ENCODE peak calls at places on chromosomes 13 and 19, in eight cellular contexts. One of them, this sample, is unnamed.

GRCh38 chr13:46663644-46664043 is 110.7 kb downstream of the LRCH1 start:
- DNase-seq in Peyer's patch: no peak
- DNase-seq in activated CD4-positive, alpha-beta T cell treated with anti-CD3 and anti-CD28 coated beads, Interleukin-2, amount 50 U/mL, for 48 hours: no peak
- DNase-seq in progenitor cell of endocrine pancreas: no peak
- DNase-seq in effector memory CD4-positive, alpha-beta T cell: no peak
- DNase-seq in AG09309: no peak
- DNase-seq in GF-D8: no peak
- DNase-seq in HCEC 1CT: no peak
- DNase-seq in this sample: no peak

GRCh38 chr19:19324059-19324755 is 3.6 kb downstream of the MAU2 start:
- DNase-seq in GF-D8: no peak
- DNase-seq in AG09309: no peak
- DNase-seq in progenitor cell of endocrine pancreas: no peak
- DNase-seq in effector memory CD4-positive, alpha-beta T cell: no peak
- DNase-seq in Peyer's patch: no peak
- DNase-seq in activated CD4-positive, alpha-beta T cell treated with anti-CD3 and anti-CD28 coated beads, Interleukin-2, amount 50 U/mL, for 48 hours: no peak
- DNase-seq in HCEC 1CT: no peak
- DNase-seq in this sample: no peak

GRCh38 chr19:55680339-55681130 is 5.5 kb downstream of the EPN1 start:
- DNase-seq in Peyer's patch: no peak
- DNase-seq in effector memory CD4-positive, alpha-beta T cell: no peak
- DNase-seq in progenitor cell of endocrine pancreas: no peak
- DNase-seq in GF-D8: no peak
- DNase-seq in HCEC 1CT: no peak
- DNase-seq in activated CD4-positive, alpha-beta T cell treated with anti-CD3 and anti-CD28 coated beads, Interleukin-2, amount 50 U/mL, for 48 hours: no peak
- DNase-seq in AG09309: no peak
- DNase-seq in this sample: no peak

GRCh38 chr13:111282425-111282824 is 38.0 kb upstream of the TEX29 start:
- DNase-seq in HCEC 1CT: no peak
- DNase-seq in effector memory CD4-positive, alpha-beta T cell: no peak
- DNase-seq in progenitor cell of endocrine pancreas: no peak
- DNase-seq in activated CD4-positive, alpha-beta T cell treated with anti-CD3 and anti-CD28 coated beads, Interleukin-2, amount 50 U/mL, for 48 hours: no peak
- DNase-seq in Peyer's patch: no peak
- DNase-seq in AG09309: no peak
- DNase-seq in GF-D8: no peak
- DNase-seq in this sample: no peak

GRCh38 chr13:86684402-86684801 is 885.2 kb upstream of the SLITRK6 start:
- DNase-seq in HCEC 1CT: no peak
- DNase-seq in Peyer's patch: no peak
- DNase-seq in activated CD4-positive, alpha-beta T cell treated with anti-CD3 and anti-CD28 coated beads, Interleukin-2, amount 50 U/mL, for 48 hours: no peak
- DNase-seq in AG09309: no peak
- DNase-seq in GF-D8: no peak
- DNase-seq in effector memory CD4-positive, alpha-beta T cell: no peak
- DNase-seq in progenitor cell of endocrine pancreas: no peak
- DNase-seq in this sample: no peak

GRCh38 chr19:40626918-40627317 is 25.7 kb downstream of the LTBP4 start:
- DNase-seq in GF-D8: no peak
- DNase-seq in progenitor cell of endocrine pancreas: no peak
- DNase-seq in activated CD4-positive, alpha-beta T cell treated with anti-CD3 and anti-CD28 coated beads, Interleukin-2, amount 50 U/mL, for 48 hours: no peak
- DNase-seq in AG09309: no peak
- DNase-seq in Peyer's patch: no peak
- DNase-seq in HCEC 1CT: no peak
- DNase-seq in effector memory CD4-positive, alpha-beta T cell: no peak
- DNase-seq in this sample: no peak

GRCh38 chr13:39245688-39246087 is 207.4 kb downstream of the NHLRC3 start:
- DNase-seq in Peyer's patch: no peak
- DNase-seq in GF-D8: no peak
- DNase-seq in AG09309: no peak
- DNase-seq in activated CD4-positive, alpha-beta T cell treated with anti-CD3 and anti-CD28 coated beads, Interleukin-2, amount 50 U/mL, for 48 hours: no peak
- DNase-seq in HCEC 1CT: no peak
- DNase-seq in progenitor cell of endocrine pancreas: no peak
- DNase-seq in effector memory CD4-positive, alpha-beta T cell: no peak
- DNase-seq in this sample: no peak

GRCh38 chr13:30002577-30002976 is 152.2 kb upstream of the UBL3 start:
- DNase-seq in activated CD4-positive, alpha-beta T cell treated with anti-CD3 and anti-CD28 coated beads, Interleukin-2, amount 50 U/mL, for 48 hours: no peak
- DNase-seq in HCEC 1CT: peak; percentile 93
- DNase-seq in Peyer's patch: no peak
- DNase-seq in effector memory CD4-positive, alpha-beta T cell: no peak
- DNase-seq in AG09309: peak; percentile 60
- DNase-seq in GF-D8: no peak
- DNase-seq in progenitor cell of endocrine pancreas: no peak
- DNase-seq in this sample: no peak

GRCh38 chr13:40920826-40921225 is 98.3 kb downstream of the ELF1 start:
- DNase-seq in activated CD4-positive, alpha-beta T cell treated with anti-CD3 and anti-CD28 coated beads, Interleukin-2, amount 50 U/mL, for 48 hours: no peak
- DNase-seq in HCEC 1CT: peak; percentile 63
- DNase-seq in Peyer's patch: no peak
- DNase-seq in progenitor cell of endocrine pancreas: no peak
- DNase-seq in GF-D8: no peak
- DNase-seq in effector memory CD4-positive, alpha-beta T cell: no peak
- DNase-seq in AG09309: no peak
- DNase-seq in this sample: no peak

GRCh38 chr13:45209229-45209628 is 8.4 kb upstream of the KCTD4 start:
- DNase-seq in GF-D8: no peak
- DNase-seq in AG09309: no peak
- DNase-seq in effector memory CD4-positive, alpha-beta T cell: no peak
- DNase-seq in progenitor cell of endocrine pancreas: no peak
- DNase-seq in Peyer's patch: no peak
- DNase-seq in activated CD4-positive, alpha-beta T cell treated with anti-CD3 and anti-CD28 coated beads, Interleukin-2, amount 50 U/mL, for 48 hours: no peak
- DNase-seq in HCEC 1CT: peak; percentile 42
- DNase-seq in this sample: peak; percentile 21

GRCh38 chr13:45206340-45206739 is 5.5 kb upstream of the KCTD4 start:
- DNase-seq in progenitor cell of endocrine pancreas: no peak
- DNase-seq in GF-D8: no peak
- DNase-seq in AG09309: peak; percentile 77
- DNase-seq in activated CD4-positive, alpha-beta T cell treated with anti-CD3 and anti-CD28 coated beads, Interleukin-2, amount 50 U/mL, for 48 hours: no peak
- DNase-seq in HCEC 1CT: peak; percentile 96
- DNase-seq in Peyer's patch: no peak
- DNase-seq in effector memory CD4-positive, alpha-beta T cell: no peak
- DNase-seq in this sample: no peak

GRCh38 chr19:55526216-55527196 is 10.4 kb downstream of the SBK2 start:
- DNase-seq in Peyer's patch: peak; percentile 82
- DNase-seq in progenitor cell of endocrine pancreas: no peak
- DNase-seq in activated CD4-positive, alpha-beta T cell treated with anti-CD3 and anti-CD28 coated beads, Interleukin-2, amount 50 U/mL, for 48 hours: no peak
- DNase-seq in GF-D8: peak; percentile 49
- DNase-seq in effector memory CD4-positive, alpha-beta T cell: no peak
- DNase-seq in HCEC 1CT: peak; percentile 22
- DNase-seq in AG09309: no peak
- DNase-seq in this sample: no peak

GRCh38 chr13:29849071-29849541 is 1.3 kb downstream of the UBL3 start:
- DNase-seq in activated CD4-positive, alpha-beta T cell treated with anti-CD3 and anti-CD28 coated beads, Interleukin-2, amount 50 U/mL, for 48 hours: peak; percentile 42
- DNase-seq in AG09309: no peak
- DNase-seq in GF-D8: peak; percentile 63
- DNase-seq in progenitor cell of endocrine pancreas: no peak
- DNase-seq in Peyer's patch: peak; percentile 54
- DNase-seq in HCEC 1CT: no peak
- DNase-seq in effector memory CD4-positive, alpha-beta T cell: peak; percentile 16
- DNase-seq in this sample: peak; percentile 50

GRCh38 chr19:18284710-18285430 is 3.4 kb upstream of the JUND start:
- DNase-seq in AG09309: no peak
- DNase-seq in progenitor cell of endocrine pancreas: no peak
- DNase-seq in effector memory CD4-positive, alpha-beta T cell: no peak
- DNase-seq in Peyer's patch: peak; percentile 66
- DNase-seq in activated CD4-positive, alpha-beta T cell treated with anti-CD3 and anti-CD28 coated beads, Interleukin-2, amount 50 U/mL, for 48 hours: peak; percentile 73
- DNase-seq in HCEC 1CT: no peak
- DNase-seq in GF-D8: no peak
- DNase-seq in this sample: no peak

GRCh38 chr13:46087481-46087880 is 17.4 kb downstream of the CPB2 start:
- DNase-seq in Peyer's patch: no peak
- DNase-seq in AG09309: no peak
- DNase-seq in activated CD4-positive, alpha-beta T cell treated with anti-CD3 and anti-CD28 coated beads, Interleukin-2, amount 50 U/mL, for 48 hours: no peak
- DNase-seq in progenitor cell of endocrine pancreas: no peak
- DNase-seq in GF-D8: no peak
- DNase-seq in effector memory CD4-positive, alpha-beta T cell: no peak
- DNase-seq in HCEC 1CT: no peak
- DNase-seq in this sample: no peak

GRCh38 chr13:26482451-26483197 is 74.9 kb upstream of the WASF3 start:
- DNase-seq in HCEC 1CT: peak; percentile 48
- DNase-seq in effector memory CD4-positive, alpha-beta T cell: peak; percentile 42
- DNase-seq in Peyer's patch: peak; percentile 43
- DNase-seq in AG09309: peak; percentile 13
- DNase-seq in progenitor cell of endocrine pancreas: peak; percentile 46
- DNase-seq in activated CD4-positive, alpha-beta T cell treated with anti-CD3 and anti-CD28 coated beads, Interleukin-2, amount 50 U/mL, for 48 hours: peak; percentile 69
- DNase-seq in GF-D8: peak; percentile 32
- DNase-seq in this sample: no peak

GRCh38 chr19:16886305-16886880 is 2.4 kb upstream of the F2RL3 start:
- DNase-seq in progenitor cell of endocrine pancreas: no peak
- DNase-seq in activated CD4-positive, alpha-beta T cell treated with anti-CD3 and anti-CD28 coated beads, Interleukin-2, amount 50 U/mL, for 48 hours: no peak
- DNase-seq in effector memory CD4-positive, alpha-beta T cell: no peak
- DNase-seq in HCEC 1CT: no peak
- DNase-seq in AG09309: no peak
- DNase-seq in Peyer's patch: no peak
- DNase-seq in GF-D8: no peak
- DNase-seq in this sample: no peak

GRCh38 chr19:10852098-10852800 is 4.0 kb downstream of the C19orf38 start:
- DNase-seq in AG09309: peak; percentile 16
- DNase-seq in HCEC 1CT: peak; percentile 82
- DNase-seq in Peyer's patch: no peak
- DNase-seq in GF-D8: no peak
- DNase-seq in effector memory CD4-positive, alpha-beta T cell: no peak
- DNase-seq in progenitor cell of endocrine pancreas: no peak
- DNase-seq in activated CD4-positive, alpha-beta T cell treated with anti-CD3 and anti-CD28 coated beads, Interleukin-2, amount 50 U/mL, for 48 hours: no peak
- DNase-seq in this sample: no peak

GRCh38 chr13:76516013-76516412 is 370.2 kb downstream of the KCTD12 start:
- DNase-seq in Peyer's patch: no peak
- DNase-seq in activated CD4-positive, alpha-beta T cell treated with anti-CD3 and anti-CD28 coated beads, Interleukin-2, amount 50 U/mL, for 48 hours: no peak
- DNase-seq in effector memory CD4-positive, alpha-beta T cell: no peak
- DNase-seq in progenitor cell of endocrine pancreas: no peak
- DNase-seq in HCEC 1CT: peak; percentile 95
- DNase-seq in GF-D8: no peak
- DNase-seq in AG09309: peak; percentile 35
- DNase-seq in this sample: no peak

GRCh38 chr13:25648996-25649633 is 277.3 kb downstream of the ATP8A2 start:
- DNase-seq in progenitor cell of endocrine pancreas: no peak
- DNase-seq in AG09309: no peak
- DNase-seq in activated CD4-positive, alpha-beta T cell treated with anti-CD3 and anti-CD28 coated beads, Interleukin-2, amount 50 U/mL, for 48 hours: no peak
- DNase-seq in GF-D8: no peak
- DNase-seq in effector memory CD4-positive, alpha-beta T cell: no peak
- DNase-seq in HCEC 1CT: no peak
- DNase-seq in Peyer's patch: no peak
- DNase-seq in this sample: no peak

GRCh38 chr19:15456871-15457700 is 7.3 kb downstream of the RASAL3 start:
- DNase-seq in effector memory CD4-positive, alpha-beta T cell: no peak
- DNase-seq in activated CD4-positive, alpha-beta T cell treated with anti-CD3 and anti-CD28 coated beads, Interleukin-2, amount 50 U/mL, for 48 hours: no peak
- DNase-seq in HCEC 1CT: no peak
- DNase-seq in progenitor cell of endocrine pancreas: no peak
- DNase-seq in GF-D8: no peak
- DNase-seq in AG09309: no peak
- DNase-seq in Peyer's patch: no peak
- DNase-seq in this sample: no peak

GRCh38 chr19:52923782-52924593 is 760 bp upstream of the ZNF888 start:
- DNase-seq in effector memory CD4-positive, alpha-beta T cell: no peak
- DNase-seq in activated CD4-positive, alpha-beta T cell treated with anti-CD3 and anti-CD28 coated beads, Interleukin-2, amount 50 U/mL, for 48 hours: no peak
- DNase-seq in AG09309: no peak
- DNase-seq in Peyer's patch: no peak
- DNase-seq in GF-D8: peak; percentile 67
- DNase-seq in HCEC 1CT: no peak
- DNase-seq in progenitor cell of endocrine pancreas: no peak
- DNase-seq in this sample: no peak

GRCh38 chr13:112444416-112445399 is 68.6 kb downstream of the SPACA7 start:
- DNase-seq in GF-D8: no peak
- DNase-seq in effector memory CD4-positive, alpha-beta T cell: no peak
- DNase-seq in Peyer's patch: no peak
- DNase-seq in progenitor cell of endocrine pancreas: no peak
- DNase-seq in activated CD4-positive, alpha-beta T cell treated with anti-CD3 and anti-CD28 coated beads, Interleukin-2, amount 50 U/mL, for 48 hours: no peak
- DNase-seq in AG09309: no peak
- DNase-seq in HCEC 1CT: no peak
- DNase-seq in this sample: no peak

GRCh38 chr19:32098953-32099352 is 246.5 kb upstream of the ZNF507 start:
- DNase-seq in activated CD4-positive, alpha-beta T cell treated with anti-CD3 and anti-CD28 coated beads, Interleukin-2, amount 50 U/mL, for 48 hours: no peak
- DNase-seq in HCEC 1CT: no peak
- DNase-seq in effector memory CD4-positive, alpha-beta T cell: no peak
- DNase-seq in GF-D8: no peak
- DNase-seq in Peyer's patch: no peak
- DNase-seq in AG09309: no peak
- DNase-seq in progenitor cell of endocrine pancreas: no peak
- DNase-seq in this sample: no peak

GRCh38 chr13:102839462-102839861 is 6.4 kb upstream of the ERCC5 start:
- DNase-seq in Peyer's patch: no peak
- DNase-seq in AG09309: peak; percentile 25
- DNase-seq in progenitor cell of endocrine pancreas: no peak
- DNase-seq in HCEC 1CT: peak; percentile 13
- DNase-seq in effector memory CD4-positive, alpha-beta T cell: no peak
- DNase-seq in activated CD4-positive, alpha-beta T cell treated with anti-CD3 and anti-CD28 coated beads, Interleukin-2, amount 50 U/mL, for 48 hours: no peak
- DNase-seq in GF-D8: no peak
- DNase-seq in this sample: no peak

GRCh38 chr13:99974939-99975561 is 3.5 kb upstream of the ZIC5 start:
- DNase-seq in effector memory CD4-positive, alpha-beta T cell: no peak
- DNase-seq in AG09309: no peak
- DNase-seq in Peyer's patch: no peak
- DNase-seq in progenitor cell of endocrine pancreas: no peak
- DNase-seq in HCEC 1CT: no peak
- DNase-seq in activated CD4-positive, alpha-beta T cell treated with anti-CD3 and anti-CD28 coated beads, Interleukin-2, amount 50 U/mL, for 48 hours: no peak
- DNase-seq in GF-D8: no peak
- DNase-seq in this sample: no peak

GRCh38 chr19:988510-988909 is 4.4 kb downstream of the WDR18 start:
- DNase-seq in GF-D8: no peak
- DNase-seq in AG09309: no peak
- DNase-seq in effector memory CD4-positive, alpha-beta T cell: no peak
- DNase-seq in HCEC 1CT: no peak
- DNase-seq in Peyer's patch: no peak
- DNase-seq in activated CD4-positive, alpha-beta T cell treated with anti-CD3 and anti-CD28 coated beads, Interleukin-2, amount 50 U/mL, for 48 hours: no peak
- DNase-seq in progenitor cell of endocrine pancreas: no peak
- DNase-seq in this sample: no peak

GRCh38 chr19:4913996-4914735 is 4.9 kb downstream of the UHRF1 start:
- DNase-seq in AG09309: no peak
- DNase-seq in GF-D8: no peak
- DNase-seq in HCEC 1CT: no peak
- DNase-seq in effector memory CD4-positive, alpha-beta T cell: peak; percentile 20
- DNase-seq in progenitor cell of endocrine pancreas: no peak
- DNase-seq in Peyer's patch: no peak
- DNase-seq in activated CD4-positive, alpha-beta T cell treated with anti-CD3 and anti-CD28 coated beads, Interleukin-2, amount 50 U/mL, for 48 hours: peak; percentile 56
- DNase-seq in this sample: no peak

GRCh38 chr19:18543814-18544475 is 572 bp upstream of the FKBP8 start:
- DNase-seq in GF-D8: peak; percentile 52
- DNase-seq in AG09309: no peak
- DNase-seq in effector memory CD4-positive, alpha-beta T cell: peak; percentile 69
- DNase-seq in Peyer's patch: peak; percentile 75
- DNase-seq in activated CD4-positive, alpha-beta T cell treated with anti-CD3 and anti-CD28 coated beads, Interleukin-2, amount 50 U/mL, for 48 hours: peak; percentile 76
- DNase-seq in progenitor cell of endocrine pancreas: no peak
- DNase-seq in HCEC 1CT: peak; percentile 72
- DNase-seq in this sample: peak; percentile 51

GRCh38 chr13:27004389-27004788 is 167.2 kb downstream of the USP12 start:
- DNase-seq in AG09309: no peak
- DNase-seq in activated CD4-positive, alpha-beta T cell treated with anti-CD3 and anti-CD28 coated beads, Interleukin-2, amount 50 U/mL, for 48 hours: no peak
- DNase-seq in Peyer's patch: no peak
- DNase-seq in GF-D8: no peak
- DNase-seq in progenitor cell of endocrine pancreas: no peak
- DNase-seq in HCEC 1CT: no peak
- DNase-seq in effector memory CD4-positive, alpha-beta T cell: no peak
- DNase-seq in this sample: no peak

GRCh38 chr13:113834496-113835200 is 29.2 kb downstream of the GAS6 start:
- DNase-seq in HCEC 1CT: no peak
- DNase-seq in effector memory CD4-positive, alpha-beta T cell: no peak
- DNase-seq in AG09309: no peak
- DNase-seq in progenitor cell of endocrine pancreas: no peak
- DNase-seq in GF-D8: no peak
- DNase-seq in Peyer's patch: peak; percentile 39
- DNase-seq in activated CD4-positive, alpha-beta T cell treated with anti-CD3 and anti-CD28 coated beads, Interleukin-2, amount 50 U/mL, for 48 hours: no peak
- DNase-seq in this sample: no peak

GRCh38 chr19:7441468-7442146 is 47.2 kb downstream of the PEX11G start:
- DNase-seq in effector memory CD4-positive, alpha-beta T cell: no peak
- DNase-seq in AG09309: no peak
- DNase-seq in GF-D8: no peak
- DNase-seq in progenitor cell of endocrine pancreas: no peak
- DNase-seq in HCEC 1CT: no peak
- DNase-seq in Peyer's patch: no peak
- DNase-seq in activated CD4-positive, alpha-beta T cell treated with anti-CD3 and anti-CD28 coated beads, Interleukin-2, amount 50 U/mL, for 48 hours: no peak
- DNase-seq in this sample: no peak

GRCh38 chr19:6233051-6233826 is 46.5 kb downstream of the MLLT1 start:
- DNase-seq in effector memory CD4-positive, alpha-beta T cell: no peak
- DNase-seq in Peyer's patch: peak; percentile 50
- DNase-seq in GF-D8: peak; percentile 58
- DNase-seq in AG09309: no peak
- DNase-seq in progenitor cell of endocrine pancreas: no peak
- DNase-seq in activated CD4-positive, alpha-beta T cell treated with anti-CD3 and anti-CD28 coated beads, Interleukin-2, amount 50 U/mL, for 48 hours: no peak
- DNase-seq in HCEC 1CT: no peak
- DNase-seq in this sample: no peak

GRCh38 chr19:2848625-2849024 is 7.3 kb downstream of the ZNF555 start:
- DNase-seq in activated CD4-positive, alpha-beta T cell treated with anti-CD3 and anti-CD28 coated beads, Interleukin-2, amount 50 U/mL, for 48 hours: no peak
- DNase-seq in progenitor cell of endocrine pancreas: no peak
- DNase-seq in effector memory CD4-positive, alpha-beta T cell: no peak
- DNase-seq in GF-D8: no peak
- DNase-seq in HCEC 1CT: peak; percentile 22
- DNase-seq in AG09309: peak; percentile 58
- DNase-seq in Peyer's patch: no peak
- DNase-seq in this sample: no peak